ENCODE peak calls at places on chromosome X, in four cellular contexts. L, V, S and E are unnamed samples.

GRCh38 chrX:69523314-69523713 is 19.2 kb downstream of the NALF2 start:
- DNase-seq in S (no peak), L (peak; percentile 28), V (no peak), E (no peak)

GRCh38 chrX:115190636-115191489 is 1.7 kb downstream of the RBMXL3 start:
- DNase-seq in L (no peak), V (no peak), S (no peak), E (no peak)

GRCh38 chrX:48491809-48492208 is 15.8 kb downstream of the FTSJ1 start:
- DNase-seq in L (no peak), V (no peak), S (no peak), E (no peak)

GRCh38 chrX:53166103-53166502 is 58.9 kb downstream of the KDM5C start:
- DNase-seq in V (no peak), L (no peak), S (no peak), E (no peak)

GRCh38 chrX:283115-283845 is 2.1 kb downstream of the PLCXD1 start:
- DNase-seq in L (no peak), V (peak; percentile 84), S (peak; percentile 80), E (no peak)

GRCh38 chrX:129091097-129091496 is 432.2 kb downstream of the SMARCA1 start:
- DNase-seq in S (no peak), L (no peak), V (no peak), E (no peak)

GRCh38 chrX:79081895-79082512 is 62.5 kb upstream of the GPR174 start:
- DNase-seq in L (peak; percentile 86), V (peak; percentile 62), S (no peak), E (no peak)

GRCh38 chrX:15245896-15246295 is 24.0 kb downstream of the ASB9 start:
- DNase-seq in V (no peak), L (no peak), S (no peak), E (no peak)

GRCh38 chrX:107728342-107729099 is 47.1 kb downstream of the TSC22D3 start:
- DNase-seq in L (no peak), V (no peak), S (no peak), E (no peak)

GRCh38 chrX:31551913-31552312 is 480.1 kb upstream of the FTHL17 start:
- DNase-seq in L (no peak), V (no peak), S (no peak), E (no peak)

GRCh38 chrX:136273986-136274385 is 22.8 kb upstream of the MAP7D3 start:
- DNase-seq in L (no peak), S (no peak), V (no peak), E (no peak)

GRCh38 chrX:76538860-76539259 is 111.3 kb downstream of the MAGEE1 start:
- DNase-seq in L (no peak), S (no peak), V (no peak), E (no peak)

GRCh38 chrX:9291666-9292065 is 173.2 kb upstream of the TBL1X start:
- DNase-seq in V (no peak), S (no peak), L (no peak), E (no peak)

GRCh38 chrX:43706786-43707185 is 50.7 kb downstream of the MAOA start:
- DNase-seq in L (no peak), S (no peak), V (no peak), E (no peak)

GRCh38 chrX:6226053-6226645 is 2.5 kb downstream of the NLGN4X start:
- DNase-seq in V (no peak), L (no peak), S (no peak), E (no peak)

GRCh38 chrX:35890699-35891098 is 28.8 kb upstream of the CFAP47 start:
- DNase-seq in V (peak; percentile 3), L (peak; percentile 76), S (no peak), E (no peak)

GRCh38 chrX:38220024-38220935 is at the start of gene SRPX:
- DNase-seq in S (no peak), V (no peak), L (peak; percentile 69), E (no peak)

GRCh38 chrX:3451566-3451965 is 105.1 kb upstream of the MXRA5 start:
- DNase-seq in S (no peak), L (no peak), V (no peak), E (no peak)

GRCh38 chrX:96721398-96721797 is 36.8 kb downstream of the DIAPH2 start:
- DNase-seq in V (no peak), S (no peak), L (no peak), E (no peak)

GRCh38 chrX:123626962-123627361 is 105.9 kb downstream of the THOC2 start:
- DNase-seq in S (no peak), L (no peak), V (no peak), E (no peak)

GRCh38 chrX:63686878-63687714 is 97.9 kb downstream of the ARHGEF9 start:
- DNase-seq in L (peak; percentile 65), S (no peak), V (peak; percentile 26), E (no peak)

GRCh38 chrX:41128955-41129354 is 43.7 kb downstream of the USP9X start:
- DNase-seq in L (no peak), S (no peak), V (no peak), E (no peak)

GRCh38 chrX:110541266-110541665 is 182.6 kb downstream of the RTL9 start:
- DNase-seq in S (no peak), L (no peak), V (no peak), E (no peak)

GRCh38 chrX:121733514-121733913 is 686.1 kb downstream of the GLUD2 start:
- DNase-seq in L (no peak), S (no peak), V (no peak), E (no peak)

GRCh38 chrX:149962859-149963757 is 24.8 kb upstream of the EOLA2 start:
- DNase-seq in V (peak; percentile 2), L (peak; percentile 55), S (no peak), E (no peak)

GRCh38 chrX:15177316-15177715 is 92.6 kb downstream of the ASB9 start:
- DNase-seq in L (no peak), S (no peak), V (no peak), E (no peak)

GRCh38 chrX:64805683-64806082 is 170.6 kb downstream of the ZC4H2 start:
- DNase-seq in L (no peak), V (no peak), S (no peak), E (no peak)

GRCh38 chrX:150581093-150581775 is 12.8 kb downstream of the MTM1 start:
- DNase-seq in S (no peak), L (no peak), V (no peak), E (no peak)

GRCh38 chrX:115047181-115047580 is 29.8 kb upstream of the IL13RA2 start:
- DNase-seq in S (no peak), V (no peak), L (no peak), E (no peak)

GRCh38 chrX:8364369-8365141 is 100.1 kb upstream of the VCX3B start:
- DNase-seq in L (peak; percentile 51), V (no peak), S (no peak), E (no peak)

GRCh38 chrX:104370089-104370488 is 115.4 kb upstream of the ESX1 start:
- DNase-seq in S (no peak), V (no peak), L (no peak), E (no peak)

GRCh38 chrX:106862972-106863688 is 40.0 kb downstream of the RIPPLY1 start:
- DNase-seq in V (peak; percentile 19), S (no peak), L (peak; percentile 32), E (no peak)